ENCODE peak calls at places on chromosome 21, in six cellular contexts. M, V, H, O, C and T are unnamed samples.

GRCh38 chr21:16792155-16792554 is 720.7 kb upstream of the CXADR start:
- DNase-seq in O (no peak), H (no peak), M (no peak), V (no peak), C (no peak), T (peak; percentile 30)

GRCh38 chr21:43716376-43717165 is 2.4 kb upstream of the PDXK start:
- DNase-seq in H (no peak), C (no peak), V (no peak), O (no peak), M (no peak), T (no peak)

GRCh38 chr21:39385299-39386145 is 36.6 kb upstream of the HMGN1 start:
- DNase-seq in M (peak; percentile 66), C (peak; percentile 70), V (peak; percentile 96), O (peak; percentile 33), H (peak; percentile 75), T (peak; percentile 85)

GRCh38 chr21:32626633-32627196 is 14.5 kb upstream of the CFAP298 start:
- DNase-seq in C (no peak), H (peak; percentile 64), M (no peak), O (no peak), V (no peak), T (no peak)

GRCh38 chr21:35573472-35574389 is 486.6 kb downstream of the SETD4 start:
- DNase-seq in H (no peak), V (no peak), C (no peak), M (no peak), O (no peak), T (no peak)

GRCh38 chr21:27564684-27565280 is 597.9 kb upstream of the ADAMTS5 start:
- DNase-seq in V (peak; percentile 45), O (peak; percentile 29), C (no peak), M (no peak), H (peak; percentile 78), T (peak; percentile 66)

GRCh38 chr21:45102391-45102932 is 28.1 kb downstream of the ADARB1 start:
- DNase-seq in O (no peak), V (no peak), H (peak; percentile 67), M (no peak), C (no peak), T (no peak)

GRCh38 chr21:37937668-37938067 is 21.4 kb upstream of the KCNJ6 start:
- DNase-seq in V (no peak), O (no peak), H (no peak), M (no peak), C (no peak), T (no peak)

GRCh38 chr21:43361493-43362296 is 65.2 kb downstream of the SIK1 start:
- DNase-seq in V (no peak), H (peak; percentile 75), M (no peak), O (no peak), C (no peak), T (no peak)

GRCh38 chr21:46113497-46114176 is 15.7 kb downstream of the COL6A2 start:
- DNase-seq in C (peak; percentile 36), V (no peak), M (no peak), O (no peak), H (no peak), T (no peak)

GRCh38 chr21:45994086-45994661 is 12.6 kb downstream of the COL6A1 start:
- DNase-seq in V (no peak), H (no peak), C (peak; percentile 42), M (no peak), O (no peak), T (no peak)

GRCh38 chr21:31531967-31532366 is 127.5 kb upstream of the SOD1 start:
- DNase-seq in V (no peak), M (no peak), O (no peak), H (no peak), C (no peak), T (no peak)

GRCh38 chr21:45467221-45467779 is 62.3 kb downstream of the COL18A1 start:
- DNase-seq in O (no peak), C (no peak), H (no peak), V (no peak), M (no peak), T (no peak)

GRCh38 chr21:31678478-31678877 is 19.0 kb downstream of the SOD1 start:
- DNase-seq in V (no peak), M (no peak), H (no peak), C (no peak), O (no peak), T (no peak)

GRCh38 chr21:42532466-42533181 is 19.0 kb downstream of the SLC37A1 start:
- DNase-seq in M (no peak), V (peak; percentile 45), C (no peak), O (no peak), H (peak; percentile 39), T (peak; percentile 73)

GRCh38 chr21:43817157-43818086 is 28.0 kb downstream of the RRP1 start:
- DNase-seq in C (no peak), V (no peak), O (no peak), M (no peak), H (no peak), T (no peak)

GRCh38 chr21:33414926-33415325 is 11.7 kb downstream of the IFNGR2 start:
- DNase-seq in V (no peak), H (no peak), M (no peak), O (no peak), C (no peak), T (no peak)

GRCh38 chr21:34544032-34544496 is 32.1 kb upstream of the KCNE1 start:
- DNase-seq in C (peak; percentile 76), V (peak; percentile 88), O (peak; percentile 76), H (peak; percentile 90), M (no peak), T (peak; percentile 34)

GRCh38 chr21:30340714-30341573 is 3.5 kb upstream of the KRTAP27-1 start:
- DNase-seq in C (no peak), H (peak; percentile 61), V (peak; percentile 57), M (no peak), O (peak; percentile 48), T (peak; percentile 44)

GRCh38 chr21:38841472-38841871 is 35.7 kb downstream of the ETS2 start:
- DNase-seq in V (no peak), C (no peak), M (no peak), H (no peak), O (no peak), T (no peak)

GRCh38 chr21:16078382-16078781 is 348.6 kb downstream of the USP25 start:
- DNase-seq in H (no peak), M (no peak), V (no peak), C (no peak), O (no peak), T (peak; percentile 65)

GRCh38 chr21:34599534-34600101 is 15.3 kb downstream of the RCAN1 start:
- DNase-seq in C (no peak), M (no peak), O (no peak), H (no peak), V (no peak), T (no peak)

GRCh38 chr21:27513016-27513415 is 546.1 kb upstream of the ADAMTS5 start:
- DNase-seq in V (no peak), O (no peak), M (no peak), C (no peak), H (no peak), T (no peak)

GRCh38 chr21:32240708-32241433 is 38.0 kb downstream of the MIS18A start:
- DNase-seq in H (peak; percentile 20), M (no peak), O (no peak), V (no peak), C (no peak), T (no peak)

GRCh38 chr21:36749935-36750578 is 51.1 kb downstream of the SIM2 start:
- DNase-seq in M (no peak), C (no peak), V (no peak), O (peak; percentile 56), H (peak; percentile 36), T (no peak)

GRCh38 chr21:37534431-37534830 is 167.9 kb downstream of the DYRK1A start:
- DNase-seq in V (no peak), C (no peak), O (no peak), M (no peak), H (no peak), T (no peak)

GRCh38 chr21:23921670-23922418 is 1685.4 kb downstream of the MRPL39 start:
- DNase-seq in O (no peak), C (no peak), V (no peak), H (no peak), M (no peak), T (no peak)

GRCh38 chr21:34031835-34032370 is 41.5 kb upstream of the MRPS6 start:
- DNase-seq in C (no peak), V (no peak), O (no peak), M (no peak), H (no peak), T (no peak)

GRCh38 chr21:32921632-32922230 is 104.0 kb upstream of the OLIG2 start:
- DNase-seq in V (no peak), C (no peak), M (no peak), O (peak; percentile 48), H (peak; percentile 21), T (no peak)

GRCh38 chr21:37582613-37583012 is 216.0 kb downstream of the DYRK1A start:
- DNase-seq in V (no peak), M (no peak), C (no peak), O (peak; percentile 23), H (peak; percentile 77), T (no peak)

GRCh38 chr21:44390886-44391285 is 37.5 kb downstream of the TRPM2 start:
- DNase-seq in H (no peak), M (no peak), C (no peak), V (no peak), O (no peak), T (no peak)

GRCh38 chr21:44403106-44404020 is 49.9 kb downstream of the TRPM2 start:
- DNase-seq in C (no peak), V (no peak), O (no peak), H (no peak), M (no peak), T (no peak)

GRCh38 chr21:36478207-36478701 is 1.7 kb downstream of the CLDN14 start:
- DNase-seq in O (no peak), M (no peak), V (no peak), C (no peak), H (peak; percentile 97), T (no peak)

GRCh38 chr21:38081663-38082062 is 165.4 kb upstream of the KCNJ6 start:
- DNase-seq in O (no peak), C (no peak), M (no peak), H (no peak), V (no peak), T (peak; percentile 25)

GRCh38 chr21:32412162-32412997 is at the start of gene EVA1C:
- DNase-seq in C (peak; percentile 69), V (peak; percentile 77), H (peak; percentile 33), O (peak; percentile 20), M (peak; percentile 49), T (no peak)

GRCh38 chr21:43340491-43341348 is 86.2 kb downstream of the SIK1 start:
- DNase-seq in O (no peak), C (no peak), M (no peak), V (no peak), H (peak; percentile 90), T (no peak)

GRCh38 chr21:45405819-45406762 is 1.1 kb downstream of the COL18A1 start:
- DNase-seq in M (no peak), C (no peak), H (peak; percentile 68), O (peak; percentile 53), V (peak; percentile 46), T (no peak)

GRCh38 chr21:28253378-28253777 is 739.3 kb downstream of the LTN1 start:
- DNase-seq in C (no peak), V (no peak), H (peak; percentile 70), M (no peak), O (no peak), T (no peak)